ENCODE peak calls at places on chromosomes 16 and 17, in five cellular contexts. F is fibroblast of pulmonary artery, M is coronary artery, I is AG09309, V is AG10803. U is an unnamed sample.

GRCh38 chr16:68642436-68643064 is 2.6 kb upstream of the CDH3 start:
- DNase-seq in F (no peak), M (no peak), I (no peak), V (no peak), U (no peak)

GRCh38 chr16:324451-325334 is 27.8 kb downstream of the AXIN1 start:
- DNase-seq in F (no peak), M (no peak), I (no peak), V (no peak), U (no peak)

GRCh38 chr17:17565471-17566365 is 25.8 kb downstream of the PEMT start:
- DNase-seq in F (no peak), M (no peak), I (no peak), V (peak), U (peak)

GRCh38 chr16:61814716-61815347 is 221.4 kb downstream of the CDH8 start:
- DNase-seq in F (no peak), M (no peak), I (no peak), V (peak), U (no peak)

GRCh38 chr17:7004398-7005253 is 7.8 kb upstream of the RNASEK start:
- DNase-seq in F (peak), M (no peak), I (no peak), V (peak), U (peak)

GRCh38 chr16:23781176-23781575 is 26.4 kb downstream of the CHP2 start:
- DNase-seq in F (no peak), M (no peak), I (no peak), V (no peak), U (no peak)

GRCh38 chr16:85750827-85751641 is at the start of gene C16orf74:
- DNase-seq in F (peak), M (no peak), I (no peak), V (peak), U (no peak)

GRCh38 chr17:50837286-50837979 is 2.0 kb downstream of the WFIKKN2 start:
- DNase-seq in F (no peak), M (peak), I (no peak), V (no peak), U (no peak)

GRCh38 chr17:18235743-18236256 is 10.4 kb downstream of the LLGL1 start:
- DNase-seq in F (peak), M (no peak), I (no peak), V (peak), U (peak)

GRCh38 chr16:83402160-83402794 is 405.5 kb upstream of the HSBP1 start:
- DNase-seq in F (no peak), M (no peak), I (no peak), V (peak), U (peak)

GRCh38 chr17:49687878-49688491 is 10.1 kb upstream of the SPOP start:
- DNase-seq in F (peak), M (no peak), I (no peak), V (peak), U (no peak)

GRCh38 chr17:76667356-76667755 is 23.8 kb upstream of the ST6GALNAC1 start:
- DNase-seq in F (no peak), M (no peak), I (no peak), V (no peak), U (no peak)

GRCh38 chr16:17828012-17828411 is 357.3 kb upstream of the XYLT1 start:
- DNase-seq in F (peak), M (no peak), I (peak), V (peak), U (peak)

GRCh38 chr17:48915459-48916282 is 7.5 kb downstream of the UBE2Z start:
- DNase-seq in F (peak), M (no peak), I (peak), V (peak), U (peak)

GRCh38 chr16:64900029-64900428 is 221.8 kb downstream of the CDH11 start:
- DNase-seq in F (no peak), M (no peak), I (no peak), V (no peak), U (no peak)

GRCh38 chr17:6374761-6375312 is 60.1 kb downstream of the AIPL1 start:
- DNase-seq in F (peak), M (no peak), I (no peak), V (peak), U (peak)

GRCh38 chr17:82745524-82745923 is 6.3 kb upstream of the TBCD start:
- DNase-seq in F (no peak), M (no peak), I (no peak), V (no peak), U (no peak)

DNA sequence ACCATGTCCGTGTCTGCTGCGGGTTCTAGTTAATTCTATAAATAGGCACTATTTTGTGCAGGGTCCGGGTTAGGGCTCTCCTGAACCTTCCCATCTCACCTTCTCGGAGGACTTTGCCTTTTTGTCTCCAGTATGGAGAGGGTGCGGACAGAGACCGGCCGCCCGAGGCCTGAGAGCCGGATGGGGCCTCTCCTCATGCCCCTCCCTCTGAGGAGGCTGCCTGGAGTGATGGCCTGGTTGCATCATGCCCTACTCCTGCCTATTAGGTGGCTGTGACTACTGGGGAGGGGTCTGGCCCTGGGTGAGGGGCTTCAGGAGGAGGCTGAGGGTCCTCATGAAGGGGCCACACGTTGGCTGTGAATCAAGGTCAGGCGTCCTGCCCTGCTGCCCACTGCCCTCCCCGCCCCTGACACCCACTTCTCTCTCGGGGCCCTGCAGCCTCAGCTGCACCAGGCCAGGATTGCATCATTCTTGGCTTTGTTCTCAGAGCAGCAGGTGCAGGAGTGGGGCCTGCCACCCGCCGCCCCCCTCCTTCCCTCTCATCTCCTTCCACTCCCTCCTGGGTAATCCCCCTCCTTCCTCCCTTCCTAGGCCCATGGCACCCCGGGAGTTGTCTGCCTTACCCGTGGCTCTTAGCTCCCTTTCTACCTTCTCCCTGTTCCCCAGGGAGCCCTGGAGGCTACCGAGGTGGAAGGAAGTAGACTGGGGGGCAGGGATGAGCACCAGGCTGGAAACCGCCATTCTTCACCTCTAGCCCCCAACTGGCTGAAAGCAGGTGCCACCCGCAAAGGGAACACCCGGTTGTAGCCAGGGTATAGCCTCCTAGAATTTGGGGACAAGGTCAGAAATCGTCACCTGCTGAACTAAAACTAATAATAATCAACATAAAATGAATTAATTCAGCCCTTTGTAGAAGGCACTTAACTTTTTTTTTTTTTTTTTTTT is 12.7 kb upstream of the ARHGAP23 start:
- DNase-seq in F (peak), M (no peak), I (no peak), V (peak), U (peak)
- H3K4me3 ChIP-seq in F (peak), M (no peak), I (peak), V (peak), U (peak)

DNA sequence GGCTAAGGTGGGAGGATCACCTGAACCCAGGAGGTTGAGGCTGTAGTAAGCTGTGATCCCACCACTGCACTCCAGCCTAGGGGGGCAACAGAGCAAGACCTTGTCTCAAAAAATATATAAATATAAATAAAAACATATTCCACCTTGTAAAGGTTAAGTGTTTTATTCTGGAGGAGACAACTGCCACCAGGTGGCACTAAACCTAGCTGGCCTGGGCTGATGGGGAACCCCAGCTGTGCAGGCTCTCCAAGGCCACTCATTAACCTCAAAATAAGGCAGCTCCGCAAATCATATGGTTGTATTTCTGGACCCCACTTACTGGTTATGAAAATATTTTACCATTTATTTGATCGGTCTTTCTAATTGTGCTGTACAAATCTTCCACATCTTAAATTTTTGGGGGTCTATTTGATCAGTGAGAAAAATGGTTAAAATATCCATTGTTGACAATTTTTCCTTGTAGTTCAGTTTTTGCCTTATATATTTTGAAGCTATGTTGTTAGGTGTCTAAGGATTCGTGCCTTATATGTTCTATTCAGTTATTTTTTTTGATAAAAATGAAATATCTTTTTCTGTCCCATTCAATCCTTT is 8.5 kb upstream of the ICAM2 start:
- DNase-seq in F (peak), M (no peak), I (peak), V (peak), U (peak)
- TF ChIP-seq CTCF in F (peak), M (peak), I (peak), V (peak), U (peak)

DNA sequence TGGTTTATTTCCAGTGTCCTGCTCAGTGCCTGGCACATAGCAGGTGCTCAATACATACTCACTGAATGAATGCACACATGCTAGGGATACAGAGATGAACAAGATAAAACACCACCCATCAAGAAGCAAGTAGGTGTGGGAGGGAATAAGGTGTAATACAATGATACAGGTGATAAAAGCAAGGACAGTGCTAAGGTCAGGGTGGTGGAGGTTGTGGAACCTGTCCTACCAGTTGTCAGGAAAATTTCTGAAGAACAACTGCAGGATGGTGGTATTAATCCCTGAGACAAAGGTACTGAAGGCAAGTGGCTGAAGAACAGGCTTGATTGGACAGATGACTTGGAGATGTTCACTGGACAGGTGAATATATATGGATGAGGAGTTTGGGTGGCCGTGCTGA is 1.8 kb downstream of the KNOP1 start:
- DNase-seq in F (no peak), M (no peak), I (no peak), V (no peak), U (no peak)
- H3K4me3 ChIP-seq in F (no peak), M (no peak), I (no peak), V (no peak), U (no peak)

GRCh38 chr17:78022425-78022824 is 63.9 kb downstream of the TNRC6C start:
- DNase-seq in F (no peak), M (no peak), I (no peak), V (peak), U (peak)

GRCh38 chr17:78023042-78023441 is 64.5 kb downstream of the TNRC6C start:
- DNase-seq in F (no peak), M (no peak), I (no peak), V (no peak), U (peak)

GRCh38 chr17:78019976-78020716 is 61.6 kb downstream of the TNRC6C start:
- DNase-seq in F (no peak), M (no peak), I (no peak), V (no peak), U (no peak)

GRCh38 chr17:78019367-78019975 is 61.0 kb downstream of the TNRC6C start:
- DNase-seq in F (peak), M (no peak), I (no peak), V (peak), U (peak)

GRCh38 chr17:78020717-78021108 is 62.2 kb downstream of the TNRC6C start:
- DNase-seq in F (no peak), M (no peak), I (no peak), V (peak), U (no peak)
- TF ChIP-seq CTCF in F (no peak), M (no peak), I (no peak), V (no peak), U (no peak)

GRCh38 chr17:43784068-43784467 is 3.8 kb downstream of the CFAP97D1 start:
- DNase-seq in F (peak), M (no peak), I (no peak), V (peak), U (peak)

GRCh38 chr17:43778337-43779144 is at the start of gene DUSP3:
- DNase-seq in F (peak), M (peak), I (peak), V (peak), U (peak)

GRCh38 chr17:43782903-43783462 is 2.7 kb downstream of the CFAP97D1 start:
- DNase-seq in F (no peak), M (no peak), I (no peak), V (no peak), U (no peak)

GRCh38 chr17:43779145-43780125 is 658 bp upstream of the DUSP3 start:
- DNase-seq in F (peak), M (no peak), I (no peak), V (no peak), U (no peak)

DNA sequence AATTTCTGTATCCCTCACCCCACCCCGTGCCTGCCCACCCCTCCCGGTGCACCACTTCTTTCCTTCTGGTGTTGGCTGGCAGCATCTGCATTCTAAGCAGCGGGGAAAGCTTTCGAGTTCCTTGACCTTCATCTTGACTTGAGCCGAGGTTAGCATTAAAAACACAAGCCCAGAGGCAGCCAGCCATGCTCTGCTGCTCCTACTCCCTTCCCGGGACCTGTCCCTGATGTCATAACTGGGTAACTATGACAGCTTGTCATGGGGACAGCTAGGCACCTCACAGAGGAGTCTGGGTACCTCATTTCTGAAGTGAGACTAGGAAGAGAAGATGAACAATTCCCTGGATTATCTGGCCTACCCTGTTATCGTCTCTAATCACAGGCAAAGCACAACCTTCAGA is at the start of gene CFAP97D1:
- DNase-seq in F (no peak), M (no peak), I (no peak), V (no peak), U (no peak)
- H3K4me3 ChIP-seq in F (peak), M (peak), I (peak), V (peak), U (peak)